ENCODE peak calls at places on chromosomes 11 and 22, in five cellular contexts. P is spleen, R is adrenal gland, B is suprapubic skin, N is IMR-90. E is an unnamed sample.

GRCh38 chr11:125348704-125349635 is 147.1 kb downstream of the FEZ1 start:
- DNase-seq in P (peak), R (peak), B (no peak), N (peak), E (peak)

GRCh38 chr11:108628812-108629211 is 35.2 kb upstream of the EXPH5 start:
- DNase-seq in P (no peak), R (no peak), B (no peak), N (no peak), E (no peak)

GRCh38 chr11:134466909-134467567 is 55.0 kb upstream of the B3GAT1 start:
- DNase-seq in P (no peak), R (no peak), B (no peak), N (no peak), E (no peak)

GRCh38 chr11:36012410-36012809 is 68.5 kb downstream of the LDLRAD3 start:
- DNase-seq in P (no peak), R (peak), B (no peak), N (peak), E (peak)

GRCh38 chr11:62195945-62196344 is 5.9 kb downstream of the SCGB1D1 start:
- DNase-seq in P (no peak), R (no peak), B (no peak), N (no peak), E (no peak)

GRCh38 chr11:123185326-123185725 is 9.7 kb downstream of the CLMP start:
- DNase-seq in P (no peak), R (no peak), B (no peak), N (no peak), E (no peak)

GRCh38 chr22:21672107-21672629 is 6.4 kb downstream of the PPIL2 start:
- DNase-seq in P (no peak), R (no peak), B (no peak), N (no peak), E (no peak)

GRCh38 chr22:45972091-45972867 is 4.7 kb downstream of the WNT7B start:
- DNase-seq in P (no peak), R (no peak), B (no peak), N (no peak), E (no peak)

GRCh38 chr11:25587496-25587895 is 744.4 kb upstream of the ANO3 start:
- DNase-seq in P (no peak), R (no peak), B (no peak), N (no peak), E (no peak)

GRCh38 chr22:44588348-44588747 is 90.3 kb upstream of the RTL6 start:
- DNase-seq in P (peak), R (no peak), B (peak), N (no peak), E (no peak)

GRCh38 chr11:2530131-2530854 is 85.5 kb downstream of the KCNQ1 start:
- DNase-seq in P (peak), R (peak), B (peak), N (no peak), E (no peak)

GRCh38 chr11:88338223-88338661 is 706 bp upstream of the CTSC start:
- DNase-seq in P (peak), R (peak), B (peak), N (peak), E (peak)

GRCh38 chr22:32932176-32932575 is 126.0 kb downstream of the SYN3 start:
- DNase-seq in P (no peak), R (no peak), B (no peak), N (peak), E (no peak)

GRCh38 chr11:124481365-124482323 is 36.1 kb upstream of the OR8B8 start:
- DNase-seq in P (no peak), R (peak), B (no peak), N (peak), E (peak)

GRCh38 chr11:34565417-34566208 is 52.0 kb upstream of the ELF5 start:
- DNase-seq in P (no peak), R (no peak), B (no peak), N (no peak), E (peak)

GRCh38 chr11:95545116-95545875 is 244.3 kb downstream of the FAM76B start:
- DNase-seq in P (no peak), R (no peak), B (no peak), N (no peak), E (peak)

GRCh38 chr11:118996926-118997626 is 862 bp upstream of the CENATAC start:
- DNase-seq in P (peak), R (no peak), B (no peak), N (peak), E (peak)

GRCh38 chr11:64770120-64770519 is 8.2 kb downstream of the SF1 start:
- DNase-seq in P (peak), R (peak), B (no peak), N (no peak), E (no peak)

GRCh38 chr22:39994566-39995345 is at the start of gene FAM83F:
- DNase-seq in P (peak), R (peak), B (no peak), N (no peak), E (peak)

GRCh38 chr11:7638710-7639642 is 34.3 kb downstream of the CYB5R2 start:
- DNase-seq in P (no peak), R (no peak), B (no peak), N (no peak), E (no peak)

GRCh38 chr22:29626497-29627195 is 23.2 kb downstream of the NF2 start:
- DNase-seq in P (no peak), R (no peak), B (no peak), N (peak), E (no peak)

GRCh38 chr11:72807021-72807693 is 7.1 kb upstream of the ATG16L2 start:
- DNase-seq in P (no peak), R (no peak), B (no peak), N (peak), E (no peak)

GRCh38 chr22:17056807-17057206 is 28.0 kb upstream of the IL17RA start:
- DNase-seq in P (no peak), R (no peak), B (no peak), N (no peak), E (no peak)

GRCh38 chr11:92546089-92546488 is 321.5 kb downstream of the FAT3 start:
- DNase-seq in P (no peak), R (no peak), B (no peak), N (no peak), E (no peak)

GRCh38 chr22:22527312-22527711 is 7.2 kb upstream of the ZNF280A start:
- DNase-seq in P (no peak), R (no peak), B (no peak), N (no peak), E (no peak)

GRCh38 chr22:48227341-48228018 is 1465.0 kb downstream of the TBC1D22A start:
- DNase-seq in P (peak), R (no peak), B (no peak), N (no peak), E (no peak)

GRCh38 chr11:124278261-124278660 is 22.1 kb downstream of the OR8G5 start:
- DNase-seq in P (no peak), R (no peak), B (no peak), N (peak), E (no peak)

GRCh38 chr11:68264244-68264643 is 7.5 kb downstream of the C11orf24 start:
- DNase-seq in P (no peak), R (no peak), B (peak), N (no peak), E (no peak)

GRCh38 chr11:12073436-12073835 is 37.0 kb upstream of the MICAL2 start:
- DNase-seq in P (no peak), R (no peak), B (peak), N (no peak), E (no peak)

GRCh38 chr11:7098235-7098832 is 9.5 kb downstream of the RBMXL2 start:
- DNase-seq in P (no peak), R (no peak), B (no peak), N (peak), E (peak)

GRCh38 chr11:10784229-10785145 is 24.2 kb downstream of the EIF4G2 start:
- DNase-seq in P (no peak), R (no peak), B (no peak), N (peak), E (no peak)

GRCh38 chr11:31815743-31816466 is 4.8 kb upstream of the PAX6 start:
- DNase-seq in P (peak), R (no peak), B (no peak), N (no peak), E (no peak)

GRCh38 chr11:93857413-93858185 is 7.2 kb upstream of the VSTM5 start:
- DNase-seq in P (no peak), R (no peak), B (no peak), N (no peak), E (no peak)

GRCh38 chr22:38733329-38734202 is 22.2 kb downstream of the SUN2 start:
- DNase-seq in P (peak), R (peak), B (no peak), N (peak), E (peak)
- TF ChIP-seq POLR2A in P (no peak), R (no peak), B (no peak), N (no peak), E (peak)

GRCh38 chr11:59102259-59102765 is 4.7 kb upstream of the FAM111B start:
- DNase-seq in P (peak), R (peak), B (peak), N (peak), E (peak)

GRCh38 chr11:59112494-59112893 is 5.5 kb downstream of the FAM111B start:
- DNase-seq in P (no peak), R (no peak), B (no peak), N (peak), E (no peak)

DNA sequence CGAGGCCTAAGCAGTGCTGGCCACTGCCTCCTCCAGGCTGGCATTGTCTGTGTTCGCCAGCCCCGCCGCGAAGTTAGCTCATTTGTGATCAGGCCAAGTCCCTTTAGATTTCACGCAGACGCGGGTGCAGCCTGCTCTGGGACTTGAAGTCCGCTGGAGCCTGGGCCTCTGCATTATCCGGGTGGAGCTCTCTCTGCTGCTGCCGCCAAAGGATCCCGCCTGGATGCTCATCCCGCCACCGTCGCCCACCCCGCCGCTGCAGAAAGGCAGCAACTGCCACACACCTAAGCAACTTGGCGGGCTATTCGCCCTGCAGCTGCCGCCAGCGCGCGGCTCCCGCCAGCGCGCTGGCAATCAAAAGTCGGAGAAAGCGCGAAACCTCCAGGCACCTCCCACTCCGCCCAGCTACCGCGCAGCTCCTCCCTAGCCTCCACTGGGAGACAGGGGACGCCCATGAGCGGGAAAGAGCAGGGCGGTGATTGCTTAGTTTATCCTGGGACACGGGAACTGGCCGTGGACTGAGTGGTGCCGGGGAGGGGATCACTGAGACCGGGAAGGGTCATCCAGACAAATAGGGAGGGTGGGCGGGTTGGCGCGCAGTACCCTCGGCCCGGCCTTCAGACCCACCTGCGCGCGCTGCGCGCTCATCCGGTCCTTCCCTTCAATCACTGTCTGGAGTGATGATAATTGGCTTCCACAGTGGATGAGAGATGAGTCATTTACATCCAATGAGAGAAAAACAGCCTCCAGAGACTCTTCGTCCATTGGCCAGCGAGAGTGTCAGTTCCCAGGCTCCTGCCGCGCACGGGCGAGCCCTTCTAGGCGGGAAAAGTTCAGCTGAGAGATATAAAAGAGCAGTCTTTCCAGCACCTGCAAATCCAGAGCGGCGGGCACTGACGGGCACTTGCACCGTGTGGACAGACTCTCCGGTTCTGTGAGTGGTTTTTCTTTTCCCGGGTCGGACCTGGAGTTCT is at the start of gene FAM111B:
- DNase-seq in P (peak), R (peak), B (peak), N (peak), E (peak)
- TF ChIP-seq POLR2A in P (no peak), R (no peak), B (no peak), N (no peak), E (no peak)

DNA sequence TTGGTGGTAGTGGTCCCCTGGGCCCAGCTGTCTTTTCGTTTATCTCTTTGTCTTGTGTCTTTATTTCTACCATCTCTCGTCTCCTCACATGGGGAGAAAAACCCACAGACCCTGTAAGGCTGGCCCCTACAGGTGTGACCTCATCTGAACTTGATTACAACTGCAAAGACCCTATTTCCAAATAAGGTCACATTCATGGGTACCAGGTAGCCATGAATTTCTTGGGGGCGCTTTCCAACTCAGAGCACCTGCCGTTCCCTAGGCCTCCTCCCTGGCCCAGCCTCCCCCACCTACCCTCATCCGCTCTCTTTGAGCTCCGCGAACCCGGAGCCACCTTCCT is 14.0 kb upstream of the RRP7A start:
- DNase-seq in P (no peak), R (no peak), B (no peak), N (no peak), E (no peak)
- TF ChIP-seq POLR2A in P (no peak), R (no peak), B (no peak), N (no peak), E (no peak)

DNA sequence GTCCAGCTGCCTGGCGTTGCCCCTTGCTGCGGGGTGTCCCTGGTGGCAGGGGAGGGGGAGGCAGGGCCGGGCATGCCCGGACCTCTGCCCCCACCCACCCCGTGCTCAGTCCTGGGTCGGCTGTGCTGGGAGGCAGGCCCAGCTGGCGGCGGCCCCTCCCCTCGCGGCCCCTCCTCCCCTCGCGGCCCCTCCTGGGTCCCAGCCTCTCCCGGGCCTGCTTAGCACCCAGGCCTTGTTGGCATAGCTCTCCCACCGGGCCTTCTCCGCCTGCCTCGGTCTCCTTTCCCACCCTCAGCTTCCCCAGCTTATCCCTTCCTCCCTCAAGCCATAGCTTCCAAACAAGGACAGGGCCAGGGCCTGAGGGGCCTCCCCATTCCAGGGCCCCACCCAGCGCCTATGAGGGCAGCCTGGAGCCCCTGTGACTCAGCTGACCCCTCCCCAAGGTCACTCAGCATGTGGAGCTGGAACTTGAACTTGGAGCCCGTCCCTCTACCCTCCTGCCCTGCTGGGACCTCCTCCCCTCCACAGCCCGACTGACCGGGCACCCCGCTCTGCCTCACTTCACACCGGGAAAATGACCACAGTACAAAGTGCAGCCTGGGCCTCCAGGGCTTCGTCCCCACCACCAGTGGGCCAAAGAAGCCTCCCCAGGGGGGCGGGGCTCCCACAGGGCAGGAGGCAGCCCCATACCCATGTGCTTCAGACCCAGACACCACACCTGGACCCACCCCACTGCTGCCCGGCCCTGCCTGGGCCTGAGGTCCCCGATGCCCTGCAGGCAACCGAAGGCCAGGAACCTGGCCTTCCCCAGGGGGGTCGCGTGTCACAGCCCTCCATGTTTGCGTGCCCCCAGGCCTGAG is 1.2 kb downstream of the EPS8L2 start:
- DNase-seq in P (no peak), R (peak), B (peak), N (no peak), E (no peak)
- TF ChIP-seq POLR2A in P (no peak), R (no peak), B (no peak), N (no peak), E (no peak)

GRCh38 chr22:19289475-19290161 is 1.9 kb downstream of the CLTCL1 start:
- DNase-seq in P (no peak), R (no peak), B (no peak), N (peak), E (no peak)

GRCh38 chr22:19292262-19293230 is 1.0 kb upstream of the CLTCL1 start:
- DNase-seq in P (peak), R (peak), B (peak), N (no peak), E (no peak)

GRCh38 chr22:19291218-19291579 is 320 bp downstream of the CLTCL1 start:
- DNase-seq in P (no peak), R (peak), B (peak), N (no peak), E (peak)

GRCh38 chr22:19291580-19292261 is at the start of gene CLTCL1:
- DNase-seq in P (peak), R (peak), B (peak), N (peak), E (peak)

DNA sequence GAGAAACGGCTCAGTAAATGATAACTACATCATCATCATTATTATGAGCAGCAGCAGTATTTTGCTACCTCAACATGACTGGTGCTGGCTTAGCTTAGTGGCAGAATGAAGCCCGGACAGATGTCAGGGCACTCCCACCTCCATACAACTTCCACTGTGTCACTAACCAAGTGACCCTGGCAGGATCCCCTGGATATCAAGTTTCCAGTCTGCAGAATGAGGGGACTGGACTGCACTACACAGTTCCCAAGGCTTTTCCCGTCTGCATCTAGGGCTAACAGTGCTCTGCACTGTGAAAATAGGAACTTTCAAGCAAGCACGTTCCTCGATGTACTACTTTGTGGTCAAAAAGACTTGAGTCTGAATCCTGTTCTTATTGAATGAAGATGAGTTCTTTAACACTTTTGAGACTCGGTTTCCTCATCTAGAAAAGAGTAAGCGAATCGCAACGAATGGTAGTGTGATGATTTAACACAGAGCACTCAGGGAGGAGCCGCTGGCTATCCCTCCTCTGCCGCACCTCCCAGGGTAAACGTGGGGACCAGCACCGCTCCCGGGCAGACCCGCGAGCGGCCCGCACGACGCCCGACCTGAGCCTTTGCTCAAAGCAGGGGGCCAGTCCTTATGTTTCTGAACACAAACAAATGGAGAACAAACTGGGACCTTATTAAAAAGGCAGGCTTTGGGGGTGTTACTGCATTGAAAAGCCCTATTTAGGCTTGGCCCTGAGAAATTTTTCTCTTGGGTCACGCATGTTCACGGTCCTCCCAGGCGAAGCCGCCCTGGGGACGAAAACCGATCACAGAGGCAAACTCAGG is 910 bp downstream of the CLTCL1 start:
- DNase-seq in P (peak), R (no peak), B (no peak), N (no peak), E (no peak)
- TF ChIP-seq POLR2A in P (no peak), R (no peak), B (no peak), N (no peak), E (no peak)